ENCODE peak calls at places on chromosomes 6 and 20, in seven cellular contexts. One of them, this sample, is unnamed.

GRCh38 chr6:113205563-113205962 is 651.6 kb upstream of the MARCKS start:
- DNase-seq in A549: no peak
- DNase-seq in GM23338: no peak
- DNase-seq in HepG2: no peak
- DNase-seq in K562: no peak
- DNase-seq in SK-N-SH: no peak
- DNase-seq in Panc1: no peak
- DNase-seq in this sample: no peak

GRCh38 chr6:113823916-113824315 is 33.2 kb upstream of the MARCKS start:
- DNase-seq in A549: no peak
- DNase-seq in GM23338: no peak
- DNase-seq in HepG2: no peak
- DNase-seq in K562: no peak
- DNase-seq in SK-N-SH: no peak
- DNase-seq in Panc1: no peak
- DNase-seq in this sample: no peak

GRCh38 chr6:7434672-7435071 is 45.1 kb downstream of the RIOK1 start:
- DNase-seq in A549: no peak
- DNase-seq in GM23338: no peak
- DNase-seq in HepG2: no peak
- DNase-seq in K562: no peak
- DNase-seq in SK-N-SH: no peak
- DNase-seq in Panc1: no peak
- DNase-seq in this sample: no peak

GRCh38 chr6:122696853-122697252 is 82.7 kb upstream of the FABP7 start:
- DNase-seq in A549: no peak
- DNase-seq in GM23338: no peak
- DNase-seq in HepG2: peak; percentile 13
- DNase-seq in K562: no peak
- DNase-seq in SK-N-SH: no peak
- DNase-seq in Panc1: no peak
- DNase-seq in this sample: no peak

GRCh38 chr20:48339147-48339985 is 488.4 kb downstream of the PREX1 start:
- DNase-seq in A549: peak; percentile 23
- DNase-seq in GM23338: no peak
- DNase-seq in HepG2: no peak
- DNase-seq in K562: peak; percentile 15
- DNase-seq in SK-N-SH: no peak
- DNase-seq in Panc1: no peak
- DNase-seq in this sample: peak; percentile 63

GRCh38 chr20:14451458-14451857 is 114.0 kb upstream of the FLRT3 start:
- DNase-seq in A549: no peak
- DNase-seq in GM23338: peak; percentile 13
- DNase-seq in HepG2: no peak
- DNase-seq in K562: no peak
- DNase-seq in SK-N-SH: no peak
- DNase-seq in Panc1: no peak
- DNase-seq in this sample: no peak

GRCh38 chr20:53055668-53056067 is 83.5 kb downstream of the TSHZ2 start:
- DNase-seq in A549: no peak
- DNase-seq in GM23338: no peak
- DNase-seq in HepG2: no peak
- DNase-seq in K562: no peak
- DNase-seq in SK-N-SH: no peak
- DNase-seq in Panc1: no peak
- DNase-seq in this sample: no peak

GRCh38 chr6:14747881-14748520 is 497.9 kb upstream of the JARID2 start:
- DNase-seq in A549: no peak
- DNase-seq in GM23338: no peak
- DNase-seq in HepG2: no peak
- DNase-seq in K562: no peak
- DNase-seq in SK-N-SH: no peak
- DNase-seq in Panc1: no peak
- DNase-seq in this sample: no peak

GRCh38 chr6:129767776-129768490 is 58.0 kb upstream of the ARHGAP18 start:
- DNase-seq in A549: no peak
- DNase-seq in GM23338: no peak
- DNase-seq in HepG2: no peak
- DNase-seq in K562: no peak
- DNase-seq in SK-N-SH: no peak
- DNase-seq in Panc1: no peak
- DNase-seq in this sample: no peak

GRCh38 chr20:58718121-58718563 is 25.5 kb downstream of the NPEPL1 start:
- DNase-seq in A549: no peak
- DNase-seq in GM23338: no peak
- DNase-seq in HepG2: no peak
- DNase-seq in K562: no peak
- DNase-seq in SK-N-SH: peak; percentile 10
- DNase-seq in Panc1: no peak
- DNase-seq in this sample: no peak

GRCh38 chr6:29834564-29835436 is 7.2 kb downstream of the HLA-G start:
- DNase-seq in A549: no peak
- DNase-seq in GM23338: peak; percentile 83
- DNase-seq in HepG2: no peak
- DNase-seq in K562: peak; percentile 30
- DNase-seq in SK-N-SH: peak; percentile 41
- DNase-seq in Panc1: no peak
- DNase-seq in this sample: no peak

GRCh38 chr6:104003803-104004516 is 855.8 kb downstream of the HACE1 start:
- DNase-seq in A549: no peak
- DNase-seq in GM23338: peak; percentile 68
- DNase-seq in HepG2: peak; percentile 13
- DNase-seq in K562: no peak
- DNase-seq in SK-N-SH: no peak
- DNase-seq in Panc1: no peak
- DNase-seq in this sample: no peak

GRCh38 chr6:100599088-100599770 is 134.5 kb upstream of the SIM1 start:
- DNase-seq in A549: no peak
- DNase-seq in GM23338: no peak
- DNase-seq in HepG2: no peak
- DNase-seq in K562: no peak
- DNase-seq in SK-N-SH: no peak
- DNase-seq in Panc1: no peak
- DNase-seq in this sample: no peak

GRCh38 chr6:9612489-9612888 is 802.4 kb downstream of the TFAP2A start:
- DNase-seq in A549: no peak
- DNase-seq in GM23338: no peak
- DNase-seq in HepG2: no peak
- DNase-seq in K562: no peak
- DNase-seq in SK-N-SH: no peak
- DNase-seq in Panc1: no peak
- DNase-seq in this sample: no peak

GRCh38 chr6:2940010-2940850 is 31.1 kb downstream of the SERPINB6 start:
- DNase-seq in A549: no peak
- DNase-seq in GM23338: no peak
- DNase-seq in HepG2: peak; percentile 42
- DNase-seq in K562: no peak
- DNase-seq in SK-N-SH: no peak
- DNase-seq in Panc1: no peak
- DNase-seq in this sample: peak; percentile 99

GRCh38 chr6:48678390-48678789 is 567.4 kb upstream of the PTCHD4 start:
- DNase-seq in A549: no peak
- DNase-seq in GM23338: no peak
- DNase-seq in HepG2: no peak
- DNase-seq in K562: no peak
- DNase-seq in SK-N-SH: no peak
- DNase-seq in Panc1: no peak
- DNase-seq in this sample: no peak

GRCh38 chr20:17610566-17611289 is 40.9 kb downstream of the DSTN start:
- DNase-seq in A549: no peak
- DNase-seq in GM23338: peak; percentile 23
- DNase-seq in HepG2: no peak
- DNase-seq in K562: no peak
- DNase-seq in SK-N-SH: peak; percentile 15
- DNase-seq in Panc1: no peak
- DNase-seq in this sample: no peak

GRCh38 chr6:170026272-170027110 is 264.4 kb downstream of the DLL1 start:
- DNase-seq in A549: no peak
- DNase-seq in GM23338: peak; percentile 8
- DNase-seq in HepG2: no peak
- DNase-seq in K562: no peak
- DNase-seq in SK-N-SH: no peak
- DNase-seq in Panc1: no peak
- DNase-seq in this sample: no peak

GRCh38 chr6:215335-216034 is 76.8 kb upstream of the DUSP22 start:
- DNase-seq in A549: no peak
- DNase-seq in GM23338: no peak
- DNase-seq in HepG2: no peak
- DNase-seq in K562: no peak
- DNase-seq in SK-N-SH: no peak
- DNase-seq in Panc1: no peak
- DNase-seq in this sample: peak; percentile 41

GRCh38 chr20:48754269-48754668 is 73.5 kb downstream of the PREX1 start:
- DNase-seq in A549: no peak
- DNase-seq in GM23338: no peak
- DNase-seq in HepG2: no peak
- DNase-seq in K562: no peak
- DNase-seq in SK-N-SH: no peak
- DNase-seq in Panc1: no peak
- DNase-seq in this sample: no peak

GRCh38 chr20:5528719-5529256 is 212.0 kb upstream of the PROKR2 start:
- DNase-seq in A549: peak; percentile 86
- DNase-seq in GM23338: peak; percentile 82
- DNase-seq in HepG2: peak; percentile 93
- DNase-seq in K562: peak; percentile 58
- DNase-seq in SK-N-SH: peak; percentile 70
- DNase-seq in Panc1: peak; percentile 82
- DNase-seq in this sample: peak; percentile 75

GRCh38 chr6:100463685-100464161 is 998 bp downstream of the SIM1 start:
- DNase-seq in A549: no peak
- DNase-seq in GM23338: peak; percentile 65
- DNase-seq in HepG2: no peak
- DNase-seq in K562: no peak
- DNase-seq in SK-N-SH: no peak
- DNase-seq in Panc1: no peak
- DNase-seq in this sample: no peak

GRCh38 chr6:141259832-141260231 is 872.9 kb upstream of the GJE1 start:
- DNase-seq in A549: no peak
- DNase-seq in GM23338: no peak
- DNase-seq in HepG2: no peak
- DNase-seq in K562: no peak
- DNase-seq in SK-N-SH: no peak
- DNase-seq in Panc1: no peak
- DNase-seq in this sample: no peak

GRCh38 chr20:59176812-59177211 is 13.2 kb downstream of the ZNF831 start:
- DNase-seq in A549: no peak
- DNase-seq in GM23338: no peak
- DNase-seq in HepG2: no peak
- DNase-seq in K562: no peak
- DNase-seq in SK-N-SH: no peak
- DNase-seq in Panc1: no peak
- DNase-seq in this sample: no peak

DNA sequence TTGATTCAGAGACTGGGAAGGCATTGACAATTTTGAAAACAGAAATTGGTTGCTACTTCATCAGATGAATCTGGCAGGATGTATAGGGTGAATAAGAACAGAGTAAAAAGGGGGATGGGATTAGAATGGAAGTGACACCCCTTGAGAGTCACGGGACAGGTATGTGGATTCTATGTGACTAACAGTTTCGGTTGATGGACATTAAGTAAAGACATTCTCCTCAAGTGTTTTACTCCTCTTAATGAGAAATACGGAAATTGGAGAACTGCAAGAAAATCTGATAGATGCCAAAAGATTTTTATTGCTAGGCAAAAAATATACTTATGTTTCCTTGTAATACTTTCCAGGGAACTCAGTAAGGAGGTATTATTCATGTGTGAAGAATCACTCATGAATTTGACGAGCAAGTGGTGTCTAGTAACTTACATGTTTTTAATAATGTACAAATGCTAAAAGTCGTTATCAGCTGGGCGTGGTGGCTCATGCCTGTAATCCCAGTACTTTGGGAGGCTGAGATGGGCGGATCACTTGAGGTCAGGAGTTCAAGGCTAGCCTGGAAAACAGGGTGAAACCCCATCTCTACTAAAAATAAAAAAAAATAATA is 135.8 kb downstream of the KIF16B start:
- DNase-seq in A549: no peak
- DNase-seq in GM23338: no peak
- DNase-seq in HepG2: no peak
- DNase-seq in K562: no peak
- DNase-seq in SK-N-SH: no peak
- DNase-seq in Panc1: no peak
- DNase-seq in this sample: no peak
- TF ChIP-seq REST in A549: no peak
- TF ChIP-seq REST in GM23338: no peak
- TF ChIP-seq REST in HepG2: no peak
- TF ChIP-seq REST in K562: no peak
- TF ChIP-seq REST in SK-N-SH: no peak
- TF ChIP-seq REST in Panc1: no peak
- TF ChIP-seq REST in this sample: no peak

DNA sequence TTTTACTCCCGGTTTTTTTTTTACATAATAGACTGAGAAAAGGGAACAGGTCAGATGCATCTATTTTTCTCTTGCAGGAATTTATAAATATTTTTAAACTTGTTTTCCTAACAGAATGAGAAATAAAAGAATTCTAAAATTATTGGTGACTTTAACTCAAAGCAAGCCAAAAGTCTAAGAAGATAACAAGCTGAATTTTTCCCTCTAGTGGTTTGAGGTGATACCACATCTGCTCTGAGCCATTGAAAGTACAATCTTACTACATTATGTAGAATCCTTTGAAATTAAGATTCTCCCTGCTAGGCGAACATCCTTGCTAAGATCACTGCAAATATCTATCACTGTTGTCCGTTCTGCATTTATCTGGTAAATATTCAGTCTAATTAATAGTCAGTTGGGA is 10.7 kb upstream of the STMND1 start:
- DNase-seq in A549: no peak
- DNase-seq in GM23338: peak; percentile 38
- DNase-seq in HepG2: no peak
- DNase-seq in K562: no peak
- DNase-seq in SK-N-SH: no peak
- DNase-seq in Panc1: no peak
- DNase-seq in this sample: no peak
- TF ChIP-seq REST in A549: no peak
- TF ChIP-seq REST in GM23338: no peak
- TF ChIP-seq REST in HepG2: no peak
- TF ChIP-seq REST in K562: no peak
- TF ChIP-seq REST in SK-N-SH: no peak
- TF ChIP-seq REST in Panc1: no peak
- TF ChIP-seq REST in this sample: no peak

DNA sequence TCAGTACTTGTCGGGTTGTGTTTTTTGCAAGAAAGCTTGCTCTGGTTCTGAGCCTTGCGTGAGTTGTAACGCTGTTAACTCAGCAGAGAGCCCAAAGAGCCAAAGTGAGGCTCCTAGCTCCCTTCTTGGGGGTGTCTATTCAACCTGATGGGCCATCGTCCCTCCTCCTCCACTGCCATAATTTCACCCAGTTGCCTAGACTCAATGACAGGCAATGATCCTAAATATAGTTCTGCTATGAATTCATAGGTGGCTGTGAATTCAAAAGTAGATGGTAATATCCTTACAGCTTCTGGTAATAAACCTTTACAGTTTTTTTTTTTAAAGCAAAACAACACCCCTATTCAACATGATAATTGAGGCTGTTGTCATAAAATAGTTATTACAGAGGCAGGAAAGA is 39.5 kb downstream of the GHRH start:
- DNase-seq in A549: no peak
- DNase-seq in GM23338: no peak
- DNase-seq in HepG2: no peak
- DNase-seq in K562: no peak
- DNase-seq in SK-N-SH: no peak
- DNase-seq in Panc1: no peak
- DNase-seq in this sample: no peak
- TF ChIP-seq REST in A549: no peak
- TF ChIP-seq REST in GM23338: no peak
- TF ChIP-seq REST in HepG2: no peak
- TF ChIP-seq REST in K562: no peak
- TF ChIP-seq REST in SK-N-SH: no peak
- TF ChIP-seq REST in Panc1: no peak
- TF ChIP-seq REST in this sample: no peak

GRCh38 chr20:25984933-25985332 is 288.3 kb upstream of the ZNF337 start:
- DNase-seq in A549: no peak
- DNase-seq in GM23338: no peak
- DNase-seq in HepG2: no peak
- DNase-seq in K562: peak; percentile 25
- DNase-seq in SK-N-SH: no peak
- DNase-seq in Panc1: no peak
- DNase-seq in this sample: no peak
- TF ChIP-seq REST in A549: no peak
- TF ChIP-seq REST in GM23338: no peak
- TF ChIP-seq REST in HepG2: no peak
- TF ChIP-seq REST in K562: no peak
- TF ChIP-seq REST in SK-N-SH: no peak
- TF ChIP-seq REST in Panc1: no peak
- TF ChIP-seq REST in this sample: no peak